ENCODE peak calls at places on chromosomes 1 and 21, in seven cellular contexts. C, I, L, S, G, R and U are unnamed samples.

GRCh38 chr1:8025061-8025670 is 943 bp downstream of the ERRFI1 start:
- DNase-seq in C (no peak), I (no peak), L (no peak), S (no peak), G (peak), R (no peak), U (no peak)

GRCh38 chr1:89519779-89520358 is 4.8 kb upstream of the LRRC8B start:
- DNase-seq in C (no peak), I (no peak), L (no peak), S (no peak), G (peak), R (no peak), U (no peak)

GRCh38 chr1:55965981-55966461 is 613.3 kb downstream of the PLPP3 start:
- DNase-seq in C (no peak), I (no peak), L (no peak), S (no peak), G (no peak), R (no peak), U (no peak)

GRCh38 chr1:160658956-160659255 is 12.1 kb upstream of the SLAMF1 start:
- DNase-seq in C (no peak), I (no peak), L (no peak), S (no peak), G (no peak), R (peak), U (no peak)

GRCh38 chr1:214718724-214719123 is 115.7 kb downstream of the CENPF start:
- DNase-seq in C (no peak), I (no peak), L (no peak), S (no peak), G (no peak), R (no peak), U (no peak)

GRCh38 chr1:22071511-22071910 is 19.0 kb downstream of the CDC42 start:
- DNase-seq in C (no peak), I (no peak), L (no peak), S (no peak), G (no peak), R (no peak), U (no peak)

GRCh38 chr21:42142598-42142997 is 71.5 kb downstream of the UMODL1 start:
- DNase-seq in C (no peak), I (no peak), L (no peak), S (no peak), G (no peak), R (no peak), U (no peak)

GRCh38 chr1:39652534-39652933 is 13.1 kb upstream of the HEYL start:
- DNase-seq in C (no peak), I (no peak), L (no peak), S (no peak), G (no peak), R (no peak), U (no peak)

GRCh38 chr1:232221790-232222499 is 408.0 kb downstream of the SIPA1L2 start:
- DNase-seq in C (no peak), I (no peak), L (no peak), S (no peak), G (no peak), R (peak), U (no peak)

GRCh38 chr1:22457356-22457755 is 5.7 kb downstream of the ZBTB40 start:
- DNase-seq in C (no peak), I (no peak), L (no peak), S (no peak), G (peak), R (no peak), U (no peak)

GRCh38 chr21:15121655-15122120 is 56.9 kb upstream of the NRIP1 start:
- DNase-seq in C (peak), I (no peak), L (peak), S (peak), G (peak), R (no peak), U (no peak)

GRCh38 chr21:16773206-16773605 is 739.6 kb upstream of the CXADR start:
- DNase-seq in C (no peak), I (no peak), L (no peak), S (no peak), G (peak), R (no peak), U (no peak)

GRCh38 chr21:42524341-42525227 is 10.9 kb downstream of the SLC37A1 start:
- DNase-seq in C (peak), I (peak), L (peak), S (no peak), G (peak), R (no peak), U (no peak)

GRCh38 chr1:38773483-38773882 is 86.1 kb downstream of the RRAGC start:
- DNase-seq in C (no peak), I (no peak), L (no peak), S (no peak), G (no peak), R (no peak), U (no peak)

GRCh38 chr1:54577612-54578011 is 29.6 kb downstream of the ACOT11 start:
- DNase-seq in C (peak), I (no peak), L (peak), S (peak), G (peak), R (no peak), U (no peak)

GRCh38 chr1:45913183-45913924 is 109.9 kb downstream of the MAST2 start:
- DNase-seq in C (no peak), I (peak), L (peak), S (no peak), G (peak), R (no peak), U (no peak)

GRCh38 chr1:3393024-3393986 is 61.2 kb upstream of the ARHGEF16 start:
- DNase-seq in C (no peak), I (peak), L (peak), S (no peak), G (no peak), R (no peak), U (no peak)

GRCh38 chr1:11188858-11189451 is at the start of gene ANGPTL7:
- DNase-seq in C (no peak), I (no peak), L (no peak), S (no peak), G (no peak), R (no peak), U (no peak)

GRCh38 chr1:197304626-197305200 is 36.7 kb downstream of the CRB1 start:
- DNase-seq in C (no peak), I (no peak), L (no peak), S (no peak), G (no peak), R (no peak), U (no peak)

GRCh38 chr1:82042306-82042705 is 241.6 kb downstream of the ADGRL2 start:
- DNase-seq in C (no peak), I (no peak), L (no peak), S (no peak), G (no peak), R (no peak), U (no peak)

GRCh38 chr1:6519935-6520621 is 28.6 kb upstream of the PLEKHG5 start:
- DNase-seq in C (no peak), I (peak), L (no peak), S (no peak), G (peak), R (no peak), U (peak)

GRCh38 chr1:75640137-75640536 is 29.2 kb upstream of the SLC44A5 start:
- DNase-seq in C (no peak), I (no peak), L (no peak), S (no peak), G (no peak), R (no peak), U (no peak)

GRCh38 chr1:152110860-152111514 is 4.3 kb downstream of the TCHH start:
- DNase-seq in C (peak), I (peak), L (peak), S (peak), G (peak), R (no peak), U (peak)

GRCh38 chr1:222250376-222250775 is 297.5 kb downstream of the HHIPL2 start:
- DNase-seq in C (no peak), I (no peak), L (no peak), S (no peak), G (no peak), R (peak), U (no peak)

GRCh38 chr1:198337886-198338285 is 181.1 kb downstream of the NEK7 start:
- DNase-seq in C (no peak), I (no peak), L (no peak), S (no peak), G (no peak), R (no peak), U (no peak)

GRCh38 chr1:29599071-29599470 is 362.7 kb downstream of the PTPRU start:
- DNase-seq in C (no peak), I (no peak), L (no peak), S (no peak), G (no peak), R (peak), U (peak)

GRCh38 chr1:97781762-97782337 is 139.0 kb downstream of the DPYD start:
- DNase-seq in C (no peak), I (no peak), L (no peak), S (no peak), G (no peak), R (no peak), U (no peak)

GRCh38 chr1:214446772-214447556 is 104.4 kb downstream of the PTPN14 start:
- DNase-seq in C (no peak), I (peak), L (no peak), S (no peak), G (peak), R (no peak), U (no peak)

GRCh38 chr1:111656093-111657017 is 36.8 kb downstream of the RAP1A start:
- DNase-seq in C (no peak), I (peak), L (no peak), S (no peak), G (peak), R (no peak), U (no peak)

GRCh38 chr1:184860535-184860934 is 105.9 kb upstream of the EDEM3 start:
- DNase-seq in C (no peak), I (no peak), L (no peak), S (no peak), G (no peak), R (no peak), U (no peak)

GRCh38 chr21:17388226-17388625 is 124.6 kb upstream of the CXADR start:
- DNase-seq in C (no peak), I (no peak), L (no peak), S (no peak), G (no peak), R (no peak), U (no peak)

GRCh38 chr1:41633764-41634163 is 149.3 kb upstream of the EDN2 start:
- DNase-seq in C (no peak), I (no peak), L (no peak), S (no peak), G (no peak), R (no peak), U (no peak)

GRCh38 chr1:148318123-148318899 is 164.8 kb downstream of the PPIAL4G start:
- DNase-seq in C (peak), I (no peak), L (no peak), S (no peak), G (no peak), R (peak), U (no peak)

DNA sequence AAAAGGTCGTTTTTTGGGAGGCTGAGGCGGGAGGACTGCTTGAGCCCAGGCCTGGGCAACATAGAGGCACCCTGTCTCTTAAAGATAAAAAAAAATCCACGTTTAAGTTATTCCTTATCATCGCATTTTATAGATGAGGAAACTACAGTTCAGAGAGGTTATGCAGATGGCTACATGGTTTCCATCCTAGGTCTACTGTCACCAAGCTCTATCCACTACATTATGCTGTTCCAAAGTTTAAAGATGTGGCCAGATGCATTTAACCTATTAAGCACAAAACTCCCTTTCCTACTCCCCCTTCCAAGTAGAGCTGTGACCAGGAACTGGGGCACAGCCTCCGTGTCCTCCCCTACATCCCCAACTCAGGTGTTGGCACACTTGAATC is 1.4 kb downstream of the TAF5L start:
- DNase-seq in C (no peak), I (no peak), L (no peak), S (no peak), G (no peak), R (no peak), U (no peak)
- TF ChIP-seq CTCF in C (no peak), I (no peak), L (no peak), S (no peak), G (no peak), R (no peak), U (no peak)

DNA sequence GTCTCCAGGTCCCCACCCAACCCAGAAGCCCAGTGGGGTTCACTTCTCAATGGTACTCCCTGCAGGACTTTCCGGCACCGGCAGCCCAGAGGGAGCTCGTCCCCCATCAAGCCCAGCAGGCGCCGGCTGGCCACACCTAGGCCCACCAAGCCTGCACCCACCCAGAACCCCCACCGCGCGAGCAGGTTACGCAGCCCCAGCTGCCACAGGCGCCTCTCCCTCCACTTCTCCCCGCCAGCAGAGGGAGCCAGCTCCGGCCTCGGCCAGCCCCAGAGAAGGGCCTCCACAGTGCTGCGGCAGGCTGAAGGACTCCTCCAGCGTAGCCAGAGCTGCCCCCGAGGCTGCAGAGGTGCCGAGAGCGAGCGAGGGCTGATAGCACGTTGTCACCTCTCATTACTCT is 722.3 kb downstream of the PLA2G4A start:
- DNase-seq in C (no peak), I (no peak), L (no peak), S (no peak), G (no peak), R (no peak), U (no peak)
- TF ChIP-seq CTCF in C (no peak), I (no peak), L (no peak), S (no peak), G (no peak), R (no peak), U (no peak)

GRCh38 chr1:169105434-169106094 is 926 bp upstream of the ATP1B1 start:
- DNase-seq in C (peak), I (peak), L (peak), S (peak), G (no peak), R (no peak), U (peak)
- TF ChIP-seq CTCF in C (no peak), I (no peak), L (peak), S (no peak), G (no peak), R (no peak), U (no peak)

GRCh38 chr1:28409066-28409465 is 39.5 kb downstream of the PHACTR4 start:
- DNase-seq in C (no peak), I (no peak), L (no peak), S (no peak), G (no peak), R (no peak), U (no peak)

GRCh38 chr1:28416509-28417194 is 47.1 kb downstream of the PHACTR4 start:
- DNase-seq in C (no peak), I (no peak), L (no peak), S (no peak), G (no peak), R (no peak), U (no peak)

GRCh38 chr1:28411656-28412055 is 42.1 kb downstream of the PHACTR4 start:
- DNase-seq in C (no peak), I (no peak), L (no peak), S (no peak), G (no peak), R (no peak), U (no peak)

GRCh38 chr1:28415246-28415645 is 45.7 kb downstream of the PHACTR4 start:
- DNase-seq in C (no peak), I (no peak), L (no peak), S (no peak), G (no peak), R (no peak), U (no peak)

GRCh38 chr1:28412731-28413130 is 43.2 kb downstream of the PHACTR4 start:
- DNase-seq in C (no peak), I (no peak), L (no peak), S (no peak), G (no peak), R (no peak), U (no peak)
- TF ChIP-seq CTCF in C (no peak), I (no peak), L (no peak), S (no peak), G (no peak), R (no peak), U (no peak)

DNA sequence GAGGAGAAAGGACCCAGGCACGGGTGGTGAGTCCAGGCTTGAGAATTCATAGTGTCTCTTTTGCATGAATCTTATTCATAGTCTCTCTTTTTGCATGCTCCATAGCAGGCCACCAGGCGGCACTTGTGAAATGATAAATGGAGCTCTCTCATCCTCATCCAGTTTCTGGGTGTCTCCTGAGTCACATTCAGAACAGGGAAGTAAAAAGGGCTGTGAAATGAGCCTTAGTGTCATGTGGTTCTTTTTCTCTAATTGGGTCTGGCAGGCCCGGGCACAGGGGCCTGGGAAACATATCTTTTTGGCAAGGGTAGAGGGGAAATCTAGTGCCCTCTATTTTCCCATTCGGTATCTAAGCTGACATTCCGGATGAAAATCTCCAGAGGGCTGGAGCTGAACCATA is 19.1 kb upstream of the NCF2 start:
- DNase-seq in C (peak), I (no peak), L (peak), S (no peak), G (peak), R (no peak), U (no peak)
- TF ChIP-seq CTCF in C (peak), I (no peak), L (peak), S (no peak), G (peak), R (peak), U (peak)